ENCODE peak calls at places on chromosomes 6 and 20, in seven cellular contexts. G is PC-3, D is aorta, Y is left ventricle myocardium inferior, J is WERI-Rb-1, S is ovary, Z is lower lobe of right lung. F is an unnamed sample.

GRCh38 chr6:162029873-162030576 is 697.5 kb downstream of the PRKN start:
- DNase-seq in Y (no peak), S (no peak), D (no peak), G (no peak), J (no peak), Z (no peak), F (no peak)

GRCh38 chr20:62972270-62973032 is 19.9 kb downstream of the SLC17A9 start:
- DNase-seq in D (peak; percentile 93), S (peak; percentile 90), G (peak; percentile 86), J (peak; percentile 93), Z (peak; percentile 90), Y (peak; percentile 84), F (peak; percentile 92)

GRCh38 chr6:23368557-23368956 is 757.5 kb upstream of the NRSN1 start:
- DNase-seq in Y (no peak), D (no peak), G (no peak), J (no peak), S (no peak), Z (no peak), F (no peak)

GRCh38 chr6:163841326-163841725 is 426.8 kb downstream of the QKI start:
- DNase-seq in D (no peak), Y (no peak), J (no peak), S (no peak), Z (no peak), G (no peak), F (no peak)

GRCh38 chr6:2999005-2999620 is 581 bp upstream of the NQO2 start:
- DNase-seq in G (peak; percentile 79), D (no peak), J (no peak), S (no peak), Z (peak; percentile 82), Y (no peak), F (no peak)

GRCh38 chr6:142888461-142888860 is 56.5 kb downstream of the HIVEP2 start:
- DNase-seq in Z (no peak), D (no peak), J (no peak), G (no peak), S (no peak), Y (no peak), F (no peak)

GRCh38 chr6:157699777-157700636 is 123.0 kb upstream of the SNX9 start:
- DNase-seq in Y (no peak), J (no peak), D (no peak), Z (no peak), S (no peak), G (no peak), F (no peak)

GRCh38 chr6:25138024-25138696 is 141.0 kb upstream of the CARMIL1 start:
- DNase-seq in D (peak; percentile 68), Z (no peak), J (no peak), G (peak; percentile 54), Y (peak; percentile 38), S (peak; percentile 49), F (peak; percentile 84)

GRCh38 chr20:59819496-59820203 is 113.8 kb downstream of the SYCP2 start:
- DNase-seq in S (no peak), J (no peak), D (no peak), Y (no peak), Z (no peak), G (no peak), F (no peak)

GRCh38 chr6:34589140-34589539 is 33.0 kb upstream of the SPDEF start:
- DNase-seq in S (peak; percentile 16), Z (no peak), Y (no peak), J (no peak), D (no peak), G (no peak), F (peak; percentile 41)

GRCh38 chr6:34592208-34592952 is 36.3 kb upstream of the SPDEF start:
- DNase-seq in G (no peak), J (no peak), Y (no peak), Z (no peak), D (no peak), S (no peak), F (peak; percentile 15)

GRCh38 chr6:34587851-34588250 is 31.7 kb upstream of the SPDEF start:
- DNase-seq in S (peak; percentile 18), Y (no peak), D (no peak), G (no peak), J (no peak), Z (no peak), F (peak; percentile 20)

GRCh38 chr6:34587325-34587724 is 31.2 kb upstream of the SPDEF start:
- DNase-seq in D (no peak), Z (no peak), G (no peak), S (peak; percentile 17), J (no peak), Y (no peak), F (peak; percentile 9)

GRCh38 chr6:34589633-34590139 is 33.6 kb upstream of the SPDEF start:
- DNase-seq in S (no peak), Z (no peak), J (no peak), G (no peak), Y (no peak), D (no peak), F (no peak)
- H3K36me3 ChIP-seq in S (no peaks in the 10 kb centered on the region), Z (peaks cover 24% of the 10 kb centered on the region), J (peaks cover 50% of the 10 kb centered on the region), G (no peaks in the 10 kb centered on the region), Y (peaks cover 29% of the 10 kb centered on the region), D (no peaks in the 10 kb centered on the region), F (no peaks in the 10 kb centered on the region)

GRCh38 chr20:45897692-45898091 is 6.6 kb downstream of the CTSA start:
- DNase-seq in S (no peak), G (no peak), Y (no peak), D (no peak), J (no peak), Z (no peak), F (no peak)
- H3K36me3 ChIP-seq in S (no peaks in the 10 kb centered on the region), G (peaks cover 16% of the 10 kb centered on the region), Y (peaks cover 93% of the 10 kb centered on the region), D (no peaks in the 10 kb centered on the region), J (peaks cover 66% of the 10 kb centered on the region), Z (peaks cover 98% of the 10 kb centered on the region), F (peaks cover 17% of the 10 kb centered on the region)

GRCh38 chr20:44896583-44896982 is 11.1 kb downstream of the YWHAB start:
- DNase-seq in G (no peak), J (no peak), Y (no peak), Z (no peak), D (no peak), S (no peak), F (no peak)

GRCh38 chr20:44900231-44900854 is 9.5 kb upstream of the PABPC1L start:
- DNase-seq in J (no peak), D (no peak), Z (no peak), S (no peak), Y (no peak), G (no peak), F (no peak)

GRCh38 chr20:44904377-44904776 is 5.5 kb upstream of the PABPC1L start:
- DNase-seq in G (no peak), S (no peak), D (no peak), Y (no peak), Z (no peak), J (no peak), F (no peak)

GRCh38 chr20:44897133-44897532 is 11.6 kb downstream of the YWHAB start:
- DNase-seq in S (no peak), D (no peak), J (no peak), G (no peak), Z (no peak), Y (no peak), F (no peak)

GRCh38 chr20:44901972-44902371 is 7.9 kb upstream of the PABPC1L start:
- DNase-seq in D (no peak), G (peak; percentile 30), S (no peak), Y (no peak), Z (no peak), J (no peak), F (no peak)
- H3K36me3 ChIP-seq in D (peaks cover 5% of the 10 kb centered on the region), G (peaks cover 65% of the 10 kb centered on the region), S (no peaks in the 10 kb centered on the region), Y (peaks cover 58% of the 10 kb centered on the region), Z (peaks cover 60% of the 10 kb centered on the region), J (peaks cover 60% of the 10 kb centered on the region), F (peaks cover 44% of the 10 kb centered on the region)

DNA sequence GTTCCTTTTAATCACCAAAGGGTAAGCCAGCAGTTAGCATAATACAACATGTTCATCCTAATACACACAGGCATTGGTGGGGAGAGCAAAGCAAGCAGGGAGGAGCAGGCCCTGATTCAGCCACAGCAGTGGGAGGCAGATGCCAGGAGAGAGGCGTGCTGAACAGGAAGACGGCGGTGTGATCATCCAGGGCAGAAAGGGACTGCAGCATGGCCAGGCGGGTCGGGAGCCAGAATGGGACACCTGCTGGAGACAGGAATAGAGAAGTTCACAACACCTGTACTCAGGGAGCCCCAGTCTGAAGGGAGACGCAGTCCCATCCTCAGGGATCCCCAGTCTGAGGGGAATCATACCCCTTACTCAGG is 293.4 kb downstream of the LRFN2 start:
- DNase-seq in G (no peak), J (peak; percentile 54), Z (no peak), D (no peak), Y (no peak), S (no peak), F (no peak)
- H3K36me3 ChIP-seq in G (no peaks in the 10 kb centered on the region), J (no peaks in the 10 kb centered on the region), Z (no peaks in the 10 kb centered on the region), D (no peaks in the 10 kb centered on the region), Y (no peaks in the 10 kb centered on the region), S (no peaks in the 10 kb centered on the region), F (no peaks in the 10 kb centered on the region)

GRCh38 chr20:2672446-2672845 is 8.4 kb upstream of the IDH3B start:
- DNase-seq in J (no peak), S (no peak), Y (no peak), Z (no peak), G (no peak), D (no peak), F (no peak)

GRCh38 chr20:2673453-2673852 is 9.4 kb upstream of the IDH3B start:
- DNase-seq in G (no peak), D (no peak), Z (no peak), Y (no peak), J (no peak), S (no peak), F (no peak)

GRCh38 chr20:2671977-2672376 is 8.0 kb upstream of the IDH3B start:
- DNase-seq in Y (no peak), J (peak; percentile 38), Z (no peak), D (no peak), G (no peak), S (no peak), F (peak; percentile 17)
- H3K36me3 ChIP-seq in Y (no peaks in the 10 kb centered on the region), J (no peaks in the 10 kb centered on the region), Z (no peaks in the 10 kb centered on the region), D (no peaks in the 10 kb centered on the region), G (no peaks in the 10 kb centered on the region), S (no peaks in the 10 kb centered on the region), F (no peaks in the 10 kb centered on the region)

DNA sequence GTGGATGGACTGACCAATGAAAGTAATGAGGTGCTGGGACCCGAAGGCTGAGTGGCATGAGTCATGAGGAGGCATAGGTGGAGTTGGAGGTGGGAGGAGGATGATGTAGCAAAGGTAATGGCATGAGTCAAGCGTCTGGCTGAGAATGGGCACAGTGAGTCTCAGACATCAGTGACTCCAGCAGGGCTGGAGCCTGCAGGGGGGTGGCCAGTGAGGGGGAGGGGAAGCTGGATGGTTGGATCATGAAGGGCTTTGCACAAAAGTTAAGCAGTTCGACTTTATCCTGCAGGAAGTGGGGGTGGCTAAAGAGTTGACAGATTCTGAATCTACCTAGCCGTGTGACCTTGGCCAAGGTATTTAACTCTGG is 99.0 kb upstream of the IYD start:
- DNase-seq in J (peak; percentile 62), G (peak; percentile 84), D (no peak), Z (no peak), S (no peak), Y (no peak), F (no peak)
- H3K36me3 ChIP-seq in J (no peaks in the 10 kb centered on the region), G (no peaks in the 10 kb centered on the region), D (no peaks in the 10 kb centered on the region), Z (no peaks in the 10 kb centered on the region), S (no peaks in the 10 kb centered on the region), Y (no peaks in the 10 kb centered on the region), F (no peaks in the 10 kb centered on the region)

DNA sequence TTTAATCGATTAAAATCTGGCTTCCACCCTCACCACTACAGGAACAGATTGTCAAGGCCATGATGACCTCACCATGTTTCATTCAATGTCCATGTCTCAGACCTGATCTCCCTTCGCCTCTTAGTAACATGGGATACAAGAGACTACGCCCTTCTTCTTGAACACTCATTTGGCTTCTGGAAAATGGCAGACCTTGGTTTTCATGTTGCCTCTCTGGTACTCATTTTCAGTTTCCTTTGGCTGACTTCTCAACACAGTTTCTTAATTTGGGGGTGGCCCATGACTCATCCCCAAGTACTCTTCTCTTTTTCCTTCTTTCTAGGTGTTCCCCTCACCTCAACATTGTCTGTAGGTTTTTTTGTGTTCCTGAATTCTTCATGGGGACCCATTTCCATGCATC is 22.7 kb downstream of the TMX4 start:
- DNase-seq in Z (no peak), S (no peak), G (no peak), Y (no peak), D (no peak), J (no peak), F (no peak)
- H3K36me3 ChIP-seq in Z (peaks cover 61% of the 10 kb centered on the region), S (no peaks in the 10 kb centered on the region), G (peaks cover 5% of the 10 kb centered on the region), Y (peaks cover 96% of the 10 kb centered on the region), D (peaks cover 11% of the 10 kb centered on the region), J (peaks cover 35% of the 10 kb centered on the region), F (peaks cover 17% of the 10 kb centered on the region)